ENCODE peak calls at places on chromosomes 7 and 10, in eight cellular contexts. Z, H, K, E, V, I, M and B are unnamed samples.

GRCh38 chr7:6268023-6268908 is 4.2 kb downstream of the CYTH3 start:
- DNase-seq in M (no peak), H (no peak), V (no peak), K (no peak), I (no peak), Z (no peak), E (no peak), B (no peak)

GRCh38 chr10:97518601-97519043 is 19.9 kb downstream of the UBTD1 start:
- DNase-seq in E (no peak), Z (no peak), H (peak; percentile 38), M (peak; percentile 27), K (no peak), V (no peak), I (no peak), B (no peak)

GRCh38 chr10:88848499-88848898 is 3.1 kb downstream of the ANKRD22 start:
- DNase-seq in Z (no peak), M (peak; percentile 87), E (no peak), H (peak; percentile 49), V (no peak), K (no peak), I (no peak), B (no peak)

GRCh38 chr7:152512711-152513110 is 76.9 kb upstream of the KMT2C start:
- DNase-seq in K (no peak), E (no peak), H (no peak), I (no peak), M (no peak), V (no peak), Z (no peak), B (no peak)

GRCh38 chr7:1847260-1848001 is 177.4 kb downstream of the ELFN1 start:
- DNase-seq in M (no peak), K (no peak), Z (no peak), H (no peak), E (no peak), V (no peak), I (peak; percentile 51), B (no peak)

GRCh38 chr10:96448558-96448957 is 65.2 kb downstream of the TLL2 start:
- DNase-seq in V (no peak), Z (no peak), H (no peak), K (no peak), M (no peak), E (no peak), I (no peak), B (no peak)

GRCh38 chr10:6473430-6473829 is 106.6 kb downstream of the PRKCQ start:
- DNase-seq in H (no peak), V (no peak), I (no peak), M (no peak), K (no peak), E (no peak), Z (no peak), B (no peak)

GRCh38 chr7:130144632-130145171 is 60.5 kb downstream of the TMEM209 start:
- DNase-seq in Z (peak; percentile 23), E (no peak), M (peak; percentile 58), V (no peak), K (peak; percentile 18), I (no peak), H (peak; percentile 42), B (no peak)

GRCh38 chr7:102875700-102876192 is 37.1 kb upstream of the LRRC17 start:
- DNase-seq in Z (no peak), E (no peak), K (peak; percentile 96), M (peak; percentile 100), V (no peak), H (peak; percentile 59), I (no peak), B (no peak)

GRCh38 chr7:150916670-150917069 is 61.5 kb downstream of the KCNH2 start:
- DNase-seq in K (no peak), V (no peak), I (peak; percentile 30), E (no peak), M (no peak), H (no peak), Z (no peak), B (no peak)

GRCh38 chr7:17205850-17206353 is 92.5 kb upstream of the AHR start:
- DNase-seq in V (no peak), K (no peak), Z (no peak), E (no peak), H (no peak), M (no peak), I (no peak), B (no peak)

GRCh38 chr10:72612203-72612826 is 13.6 kb downstream of the MICU1 start:
- DNase-seq in Z (peak; percentile 11), I (no peak), V (no peak), M (no peak), E (no peak), H (peak; percentile 98), K (no peak), B (no peak)

GRCh38 chr10:125083576-125083920 is 76.8 kb downstream of the CTBP2 start:
- DNase-seq in E (no peak), Z (no peak), M (peak; percentile 97), K (peak; percentile 18), H (no peak), V (no peak), I (no peak), B (no peak)

GRCh38 chr10:125082881-125083575 is 77.3 kb downstream of the CTBP2 start:
- DNase-seq in E (no peak), Z (no peak), I (no peak), V (no peak), H (no peak), M (no peak), K (no peak), B (no peak)

GRCh38 chr10:125085281-125085680 is 75.1 kb downstream of the CTBP2 start:
- DNase-seq in M (no peak), K (no peak), E (no peak), H (no peak), Z (no peak), V (no peak), I (no peak), B (no peak)

GRCh38 chr10:125086716-125087115 is 73.6 kb downstream of the CTBP2 start:
- DNase-seq in H (no peak), Z (no peak), M (no peak), E (no peak), K (no peak), V (no peak), I (no peak), B (no peak)

DNA sequence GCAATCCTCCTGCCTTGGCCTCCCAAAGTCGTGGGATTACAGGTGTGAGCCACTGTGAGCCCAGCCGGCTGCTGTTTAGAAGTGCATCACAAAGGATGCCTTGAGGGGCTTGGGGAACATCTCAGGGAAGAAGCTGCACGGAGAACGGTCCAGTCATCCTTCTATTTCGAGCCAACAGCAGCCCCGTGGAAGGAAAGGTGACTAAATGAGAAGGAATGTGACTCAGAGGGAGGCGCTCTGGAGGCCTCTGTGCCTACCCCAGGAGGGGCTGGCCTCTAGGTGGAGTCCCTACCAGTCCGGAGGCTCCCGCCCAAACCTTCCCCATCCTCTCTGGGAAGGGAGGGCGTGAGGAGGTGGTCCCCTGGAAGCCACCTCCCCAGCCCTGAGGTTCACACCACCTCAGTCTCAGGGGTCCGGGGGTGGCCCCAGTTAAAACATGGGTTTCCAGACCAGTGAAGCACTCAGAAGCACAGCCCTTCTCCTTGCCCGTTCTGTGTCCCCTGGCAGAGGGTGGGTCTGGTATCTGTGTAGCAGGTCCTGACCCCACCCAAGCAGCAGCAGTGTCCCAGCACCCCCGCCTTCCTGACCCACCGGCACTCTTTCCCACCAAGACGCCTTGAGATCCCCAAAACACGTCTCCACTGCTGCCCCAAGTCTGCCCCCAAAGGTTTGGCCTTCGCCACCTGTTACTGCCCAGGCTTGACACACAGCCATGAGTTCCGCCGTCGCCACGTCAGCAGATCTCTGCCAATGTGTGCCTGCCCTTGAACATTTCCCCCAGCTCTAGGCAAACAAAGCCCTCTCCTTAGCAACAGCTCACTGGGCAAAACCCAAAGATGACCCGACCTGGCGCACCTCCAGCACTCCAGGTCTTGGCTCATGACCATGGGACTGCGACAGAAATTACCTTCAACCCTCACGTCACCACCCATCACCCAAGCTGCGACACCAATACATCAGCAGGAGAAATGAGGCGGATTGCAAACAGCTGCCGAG is 75.9 kb downstream of the CTBP2 start:
- DNase-seq in K (peak; percentile 99), Z (no peak), I (peak; percentile 92), M (peak; percentile 97), V (no peak), E (peak; percentile 81), H (peak; percentile 19), B (no peak)
- TF ChIP-seq CTCF in K (peak; percentile 46), Z (peak; percentile 39), I (no peak), M (peak; percentile 44), V (no peak), E (peak; percentile 23), H (no peak), B (no peak)

GRCh38 chr10:122277737-122278136 is 6.6 kb downstream of the BTBD16 start:
- DNase-seq in H (no peak), K (no peak), Z (no peak), E (no peak), V (no peak), M (no peak), I (no peak), B (no peak)

GRCh38 chr10:122280156-122280555 is 9.1 kb downstream of the BTBD16 start:
- DNase-seq in H (no peak), E (peak; percentile 18), V (no peak), I (no peak), M (no peak), Z (no peak), K (no peak), B (no peak)

GRCh38 chr10:122280977-122281376 is 9.9 kb downstream of the BTBD16 start:
- DNase-seq in Z (no peak), M (no peak), I (no peak), E (no peak), H (no peak), V (no peak), K (no peak), B (no peak)

GRCh38 chr10:122281751-122282150 is 10.7 kb downstream of the BTBD16 start:
- DNase-seq in Z (no peak), H (no peak), K (no peak), V (no peak), I (no peak), M (no peak), E (peak; percentile 14), B (no peak)

GRCh38 chr10:122279725-122280141 is 8.6 kb downstream of the BTBD16 start:
- DNase-seq in V (peak; percentile 54), E (peak; percentile 79), I (no peak), Z (peak; percentile 63), H (peak; percentile 60), M (peak; percentile 28), K (peak; percentile 24), B (peak; percentile 38)
- TF ChIP-seq CTCF in V (peak; percentile 68), E (peak; percentile 89), I (peak; percentile 50), Z (peak; percentile 76), H (peak; percentile 68), M (peak; percentile 52), K (peak; percentile 53), B (peak; percentile 75)

DNA sequence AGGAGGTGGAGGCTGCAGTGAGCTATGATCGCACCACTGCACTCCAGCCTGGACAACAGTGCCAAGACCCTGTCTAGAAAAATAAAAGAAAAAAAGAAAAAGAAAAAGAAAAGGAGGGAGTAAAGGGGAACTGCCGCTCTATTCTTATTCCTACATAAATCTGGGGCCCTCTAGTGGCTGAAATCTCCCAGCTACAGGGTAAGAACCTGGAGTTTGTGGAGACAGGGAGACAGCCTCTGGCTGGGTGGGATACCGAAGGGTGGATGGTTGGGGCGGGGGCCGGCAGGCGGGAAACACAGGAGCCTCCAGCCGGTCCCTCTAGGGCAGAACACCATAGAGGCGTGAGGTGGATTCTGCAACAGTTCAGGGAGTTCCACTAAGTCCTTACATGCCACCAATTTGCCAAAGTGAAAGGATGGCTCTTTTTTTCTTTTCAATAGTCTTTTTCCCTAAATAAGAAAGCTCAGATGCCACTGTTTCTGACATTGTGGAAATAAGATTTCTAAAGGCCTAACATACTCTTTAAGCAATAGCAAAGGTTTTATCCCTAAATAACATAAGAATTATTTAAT is 117.3 kb downstream of the SVIL start:
- DNase-seq in I (no peak), M (peak; percentile 45), V (peak; percentile 43), K (peak; percentile 61), Z (peak; percentile 59), E (peak; percentile 88), H (peak; percentile 73), B (no peak)
- TF ChIP-seq CTCF in I (peak; percentile 39), M (peak; percentile 46), V (peak; percentile 66), K (peak; percentile 54), Z (peak; percentile 72), E (peak; percentile 85), H (peak; percentile 86), B (peak; percentile 60)

GRCh38 chr10:29635711-29636144 is 957 bp upstream of the SVIL start:
- DNase-seq in H (no peak), V (no peak), I (no peak), M (peak; percentile 18), K (no peak), E (peak; percentile 59), Z (peak; percentile 87), B (peak; percentile 30)
- TF ChIP-seq CTCF in H (no peak), V (no peak), I (no peak), M (no peak), K (no peak), E (no peak), Z (peak; percentile 3), B (no peak)